ENCODE peak calls at places on chromosomes 12 and 14, in eight cellular contexts. O is activated T-helper 1 cell treated with anti-CD3 and anti-CD28 coated beads, Interleukin-12 subunit alpha, Interleukin-12 subunit beta, Interleukin-2, Interleukin-4 antibody, amounts not matched to agents 30 ng/mL and 10 ng/mL and 1 ng/mL, durations not matched to agents 14 hours and 24 hours and 36 hours; E is left colon; N is AG04450; D is effector CD4-positive, alpha-beta T cell; Z is RPMI8226; V is HepG2; U is NCI-H69. S is an unnamed sample.
A peak's percentile ranks its signal among the peaks of the same experiment; 100 is the strongest.

GRCh38 chr12:78933014-78933413 is 68.4 kb downstream of the SYT1 start:
- DNase-seq in O (no peak), N (no peak), Z (no peak), E (no peak), U (no peak), D (no peak), V (no peak), S (no peak)

GRCh38 chr12:58703911-58704310 is 216.4 kb downstream of the LRIG3 start:
- DNase-seq in E (no peak), O (no peak), V (no peak), U (no peak), N (no peak), Z (no peak), D (no peak), S (no peak)

GRCh38 chr12:16605666-16606116 is 271 bp downstream of the LMO3 start:
- DNase-seq in N (no peak), D (no peak), Z (no peak), V (peak; percentile 9), E (no peak), U (peak; percentile 86), O (no peak), S (peak; percentile 56)

GRCh38 chr14:64717870-64718269 is 13.6 kb downstream of the PLEKHG3 start:
- DNase-seq in V (no peak), U (peak; percentile 79), Z (peak; percentile 16), N (no peak), D (no peak), E (peak; percentile 60), O (no peak), S (no peak)

GRCh38 chr12:80941916-80942315 is 4.2 kb upstream of the LIN7A start:
- DNase-seq in U (peak; percentile 36), N (no peak), Z (no peak), O (no peak), E (no peak), V (no peak), D (no peak), S (no peak)

GRCh38 chr14:104084251-104085002 is 1.1 kb upstream of the ASPG start:
- DNase-seq in V (no peak), E (no peak), U (no peak), D (no peak), N (no peak), O (no peak), Z (no peak), S (no peak)

GRCh38 chr12:25377475-25378179 is 126.9 kb upstream of the KRAS start:
- DNase-seq in N (peak; percentile 63), O (peak; percentile 37), V (no peak), D (no peak), U (no peak), Z (no peak), E (no peak), S (no peak)

GRCh38 chr12:127311695-127312364 is 955.1 kb upstream of the TMEM132C start:
- DNase-seq in U (no peak), E (no peak), D (no peak), O (no peak), Z (no peak), N (no peak), V (no peak), S (no peak)

GRCh38 chr14:70856851-70857498 is 47.7 kb upstream of the MAP3K9 start:
- DNase-seq in Z (no peak), V (no peak), E (no peak), N (peak; percentile 77), U (no peak), O (peak; percentile 3), D (no peak), S (no peak)

GRCh38 chr14:91048256-91048655 is 12.2 kb downstream of the RPS6KA5 start:
- DNase-seq in D (no peak), O (no peak), U (no peak), Z (no peak), V (no peak), N (no peak), E (no peak), S (no peak)

GRCh38 chr14:104003616-104004015 is 61.3 kb upstream of the RD3L start:
- DNase-seq in N (no peak), V (no peak), D (no peak), Z (no peak), U (no peak), E (no peak), O (no peak), S (no peak)

GRCh38 chr14:99026471-99026870 is 245.5 kb downstream of the BCL11B start:
- DNase-seq in V (no peak), O (no peak), E (no peak), Z (no peak), N (no peak), D (no peak), U (no peak), S (no peak)

GRCh38 chr12:57138526-57139272 is 8.7 kb downstream of the LRP1-AS start:
- DNase-seq in N (no peak), O (no peak), V (peak; percentile 83), Z (no peak), U (peak; percentile 14), E (peak; percentile 86), D (no peak), S (no peak)

GRCh38 chr14:56379956-56380355 is 199.6 kb upstream of the TMEM260 start:
- DNase-seq in N (no peak), O (no peak), E (no peak), U (no peak), Z (no peak), V (no peak), D (no peak), S (no peak)

GRCh38 chr14:90942511-90942910 is 117.9 kb downstream of the RPS6KA5 start:
- DNase-seq in D (no peak), U (no peak), E (no peak), N (no peak), V (no peak), O (no peak), Z (no peak), S (no peak)

GRCh38 chr14:82667006-82667405 is 1133.4 kb upstream of the SEL1L start:
- DNase-seq in D (no peak), V (no peak), U (no peak), E (no peak), O (no peak), N (no peak), Z (no peak), S (no peak)

GRCh38 chr14:75489480-75489837 is 32.8 kb upstream of the BATF start:
- DNase-seq in U (no peak), V (no peak), D (no peak), N (no peak), Z (no peak), O (no peak), E (no peak), S (no peak)

GRCh38 chr12:43337571-43338497 is 214.2 kb downstream of the ADAMTS20 start:
- DNase-seq in O (no peak), D (no peak), Z (no peak), U (peak; percentile 10), V (no peak), E (no peak), N (no peak), S (no peak)

GRCh38 chr12:79444089-79444488 is 246.7 kb downstream of the PAWR start:
- DNase-seq in D (no peak), V (no peak), Z (peak; percentile 29), E (no peak), O (no peak), N (no peak), U (peak; percentile 1), S (no peak)

GRCh38 chr14:102603293-102603907 is 11.0 kb downstream of the RCOR1 start:
- DNase-seq in E (no peak), D (no peak), N (no peak), V (no peak), Z (no peak), O (no peak), U (no peak), S (no peak)

GRCh38 chr14:36975834-36976233 is 196.6 kb downstream of the SLC25A21 start:
- DNase-seq in V (peak; percentile 79), D (no peak), Z (no peak), O (no peak), U (peak; percentile 89), E (no peak), N (no peak), S (peak; percentile 66)

GRCh38 chr14:64723691-64724577 is 19.7 kb downstream of the PLEKHG3 start:
- DNase-seq in O (no peak), D (peak; percentile 14), E (no peak), U (peak; percentile 81), N (no peak), Z (no peak), V (no peak), S (peak; percentile 69)

GRCh38 chr12:90174198-90174510 is 465.5 kb upstream of the ATP2B1 start:
- DNase-seq in N (no peak), V (no peak), U (peak; percentile 97), D (no peak), Z (no peak), E (no peak), O (no peak), S (no peak)

GRCh38 chr14:105155681-105156413 is 12.7 kb downstream of the JAG2 start:
- DNase-seq in D (no peak), E (no peak), N (no peak), O (no peak), V (no peak), U (peak; percentile 51), Z (no peak), S (no peak)

GRCh38 chr14:86296173-86296572 is 766.2 kb downstream of the FLRT2 start:
- DNase-seq in E (no peak), V (no peak), U (peak; percentile 99), O (no peak), N (peak; percentile 39), Z (no peak), D (no peak), S (peak; percentile 52)

GRCh38 chr12:94644622-94645021 is 5.7 kb downstream of the TMCC3 start:
- DNase-seq in V (no peak), E (no peak), N (no peak), U (no peak), Z (no peak), D (no peak), O (no peak), S (peak; percentile 26)

GRCh38 chr14:91159182-91159581 is 45.3 kb downstream of the DGLUCY start:
- DNase-seq in D (no peak), N (no peak), U (no peak), V (no peak), Z (no peak), E (no peak), O (no peak), S (no peak)

GRCh38 chr12:87827638-87828264 is 201.4 kb downstream of the C12orf50 start:
- DNase-seq in O (no peak), N (peak; percentile 32), V (no peak), D (no peak), E (no peak), U (peak; percentile 51), Z (no peak), S (no peak)

GRCh38 chr12:104226672-104227071 is 11.1 kb downstream of the TXNRD1 start:
- DNase-seq in U (no peak), D (no peak), V (no peak), O (no peak), E (no peak), N (no peak), Z (no peak), S (no peak)

GRCh38 chr14:59870277-59871165 is at the start of gene RTN1:
- DNase-seq in E (no peak), U (peak; percentile 87), Z (peak; percentile 10), N (peak; percentile 2), O (no peak), D (no peak), V (no peak), S (peak; percentile 65)

GRCh38 chr14:48973136-48973535 is 613.0 kb downstream of the RPS29 start:
- DNase-seq in E (no peak), N (no peak), Z (no peak), O (no peak), D (no peak), V (no peak), U (no peak), S (no peak)

GRCh38 chr14:105241641-105242040 is 6.7 kb upstream of the BTBD6 start:
- DNase-seq in U (no peak), E (no peak), D (no peak), N (no peak), O (no peak), Z (no peak), V (no peak), S (no peak)

GRCh38 chr14:99075771-99076370 is 196.1 kb downstream of the BCL11B start:
- DNase-seq in N (no peak), U (no peak), O (no peak), Z (no peak), E (no peak), D (no peak), V (no peak), S (no peak)

GRCh38 chr14:104882991-104883660 is 18.1 kb downstream of the CEP170B start:
- DNase-seq in V (no peak), Z (no peak), D (no peak), O (no peak), N (no peak), E (peak; percentile 23), U (no peak), S (no peak)